ENCODE peak calls at places on chromosomes 2 and 18, in six cellular contexts. One of them, this sample, is unnamed.

GRCh38 chr2:240852671-240853314 is 15.8 kb upstream of the AGXT start:
- DNase-seq in epithelial cell of esophagus: no peak
- DNase-seq in esophagus squamous epithelium: no peak
- DNase-seq in IMR-90: no peak
- DNase-seq in upper lobe of right lung: no peak
- DNase-seq in cardiac fibroblast: no peak
- DNase-seq in this sample: no peak

GRCh38 chr2:105297211-105297610 is 32.3 kb downstream of the TGFBRAP1 start:
- DNase-seq in epithelial cell of esophagus: no peak
- DNase-seq in cardiac fibroblast: no peak
- DNase-seq in upper lobe of right lung: no peak
- DNase-seq in esophagus squamous epithelium: no peak
- DNase-seq in IMR-90: no peak
- DNase-seq in this sample: no peak

GRCh38 chr2:62501794-62502500 is 4.0 kb downstream of the TMEM17 start:
- DNase-seq in epithelial cell of esophagus: peak
- DNase-seq in esophagus squamous epithelium: no peak
- DNase-seq in cardiac fibroblast: peak
- DNase-seq in IMR-90: peak
- DNase-seq in upper lobe of right lung: no peak
- DNase-seq in this sample: no peak

GRCh38 chr2:169077674-169078240 is 8.4 kb downstream of the DHRS9 start:
- DNase-seq in cardiac fibroblast: peak
- DNase-seq in IMR-90: no peak
- DNase-seq in upper lobe of right lung: no peak
- DNase-seq in epithelial cell of esophagus: no peak
- DNase-seq in esophagus squamous epithelium: no peak
- DNase-seq in this sample: no peak

GRCh38 chr2:136010126-136010525 is 24.7 kb upstream of the DARS1 start:
- DNase-seq in IMR-90: peak
- DNase-seq in epithelial cell of esophagus: no peak
- DNase-seq in esophagus squamous epithelium: no peak
- DNase-seq in cardiac fibroblast: no peak
- DNase-seq in upper lobe of right lung: no peak
- DNase-seq in this sample: no peak

GRCh38 chr2:168357799-168358504 is 98.1 kb upstream of the CERS6 start:
- DNase-seq in cardiac fibroblast: no peak
- DNase-seq in upper lobe of right lung: no peak
- DNase-seq in IMR-90: no peak
- DNase-seq in epithelial cell of esophagus: no peak
- DNase-seq in esophagus squamous epithelium: no peak
- DNase-seq in this sample: no peak

GRCh38 chr18:33116376-33116775 is 324.1 kb downstream of the CCDC178 start:
- DNase-seq in epithelial cell of esophagus: peak
- DNase-seq in esophagus squamous epithelium: no peak
- DNase-seq in upper lobe of right lung: peak
- DNase-seq in cardiac fibroblast: peak
- DNase-seq in IMR-90: no peak
- DNase-seq in this sample: no peak

GRCh38 chr2:63048367-63049171 is 2.1 kb upstream of the OTX1 start:
- DNase-seq in upper lobe of right lung: no peak
- DNase-seq in IMR-90: no peak
- DNase-seq in esophagus squamous epithelium: no peak
- DNase-seq in epithelial cell of esophagus: peak
- DNase-seq in cardiac fibroblast: no peak
- DNase-seq in this sample: no peak

GRCh38 chr18:42611134-42611533 is 504.4 kb downstream of the RIT2 start:
- DNase-seq in upper lobe of right lung: no peak
- DNase-seq in cardiac fibroblast: no peak
- DNase-seq in IMR-90: no peak
- DNase-seq in epithelial cell of esophagus: no peak
- DNase-seq in esophagus squamous epithelium: no peak
- DNase-seq in this sample: no peak

GRCh38 chr2:227818569-227819397 is 5.1 kb downstream of the CCL20 start:
- DNase-seq in esophagus squamous epithelium: no peak
- DNase-seq in upper lobe of right lung: peak
- DNase-seq in IMR-90: no peak
- DNase-seq in epithelial cell of esophagus: no peak
- DNase-seq in cardiac fibroblast: peak
- DNase-seq in this sample: peak

GRCh38 chr18:79519751-79520472 is 124.2 kb downstream of the NFATC1 start:
- DNase-seq in upper lobe of right lung: peak
- DNase-seq in IMR-90: peak
- DNase-seq in epithelial cell of esophagus: no peak
- DNase-seq in cardiac fibroblast: peak
- DNase-seq in esophagus squamous epithelium: no peak
- DNase-seq in this sample: peak

GRCh38 chr18:59835656-59836379 is 64.0 kb upstream of the PMAIP1 start:
- DNase-seq in upper lobe of right lung: no peak
- DNase-seq in epithelial cell of esophagus: no peak
- DNase-seq in esophagus squamous epithelium: no peak
- DNase-seq in IMR-90: peak
- DNase-seq in cardiac fibroblast: no peak
- DNase-seq in this sample: no peak

GRCh38 chr2:189350515-189351209 is 90.6 kb upstream of the WDR75 start:
- DNase-seq in IMR-90: peak
- DNase-seq in upper lobe of right lung: no peak
- DNase-seq in cardiac fibroblast: peak
- DNase-seq in epithelial cell of esophagus: no peak
- DNase-seq in esophagus squamous epithelium: no peak
- DNase-seq in this sample: peak

GRCh38 chr2:189348369-189348768 is 92.9 kb upstream of the WDR75 start:
- DNase-seq in esophagus squamous epithelium: no peak
- DNase-seq in IMR-90: no peak
- DNase-seq in upper lobe of right lung: no peak
- DNase-seq in epithelial cell of esophagus: peak
- DNase-seq in cardiac fibroblast: no peak
- DNase-seq in this sample: no peak

GRCh38 chr2:189344036-189344435 is 97.2 kb upstream of the WDR75 start:
- DNase-seq in epithelial cell of esophagus: no peak
- DNase-seq in esophagus squamous epithelium: no peak
- DNase-seq in cardiac fibroblast: no peak
- DNase-seq in upper lobe of right lung: no peak
- DNase-seq in IMR-90: no peak
- DNase-seq in this sample: no peak

DNA sequence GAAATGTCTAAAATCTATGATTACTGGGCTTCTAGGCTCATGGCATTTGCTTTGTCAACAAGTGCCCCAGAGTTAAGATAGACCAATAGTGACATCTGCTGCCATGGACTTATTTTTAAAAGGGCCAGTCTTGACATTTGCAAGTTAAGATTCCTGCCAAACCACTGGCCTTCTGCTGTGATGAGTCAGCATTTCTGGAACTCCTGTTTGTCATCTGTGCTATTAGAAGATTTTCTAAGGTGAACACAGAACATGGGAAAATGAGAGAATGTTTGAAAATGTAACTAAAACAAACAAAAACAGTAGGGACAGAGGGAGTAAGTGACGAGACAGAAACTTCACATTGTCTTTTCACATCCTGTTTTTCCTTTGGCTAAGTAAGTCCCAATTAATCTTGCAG is 93.7 kb upstream of the WDR75 start:
- DNase-seq in epithelial cell of esophagus: peak
- DNase-seq in upper lobe of right lung: no peak
- DNase-seq in esophagus squamous epithelium: no peak
- DNase-seq in cardiac fibroblast: peak
- DNase-seq in IMR-90: peak
- DNase-seq in this sample: peak
- TF ChIP-seq CTCF in epithelial cell of esophagus: peak
- TF ChIP-seq CTCF in upper lobe of right lung: peak
- TF ChIP-seq CTCF in esophagus squamous epithelium: no peak
- TF ChIP-seq CTCF in cardiac fibroblast: peak
- TF ChIP-seq CTCF in IMR-90: peak
- TF ChIP-seq CTCF in this sample: no peak

DNA sequence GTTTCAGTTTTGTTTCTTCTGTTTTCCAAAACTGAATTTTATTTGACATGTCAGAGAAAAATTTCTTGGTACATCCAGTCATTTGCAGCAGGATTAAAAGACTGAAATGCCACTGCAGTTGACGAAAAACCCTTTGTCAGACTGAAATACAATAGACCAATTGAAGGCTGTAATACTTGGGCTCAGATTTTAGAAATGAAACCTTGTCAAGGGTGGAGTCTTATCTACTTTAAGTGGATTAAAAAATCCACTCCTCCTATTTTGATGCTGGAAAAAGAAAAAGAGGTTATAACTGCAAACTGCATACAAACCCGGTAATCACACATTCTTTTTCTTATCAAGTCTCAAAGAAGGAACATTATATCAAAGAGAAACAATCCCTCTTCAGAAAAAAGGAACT is 80.2 kb upstream of the NEUROD1 start:
- DNase-seq in esophagus squamous epithelium: no peak
- DNase-seq in epithelial cell of esophagus: no peak
- DNase-seq in cardiac fibroblast: no peak
- DNase-seq in upper lobe of right lung: no peak
- DNase-seq in IMR-90: no peak
- DNase-seq in this sample: no peak
- H3K4me3 ChIP-seq in esophagus squamous epithelium: no peak
- H3K4me3 ChIP-seq in epithelial cell of esophagus: no peak
- H3K4me3 ChIP-seq in cardiac fibroblast: no peak
- H3K4me3 ChIP-seq in upper lobe of right lung: no peak
- H3K4me3 ChIP-seq in IMR-90: no peak
- H3K4me3 ChIP-seq in this sample: no peak

GRCh38 chr2:189837336-189837735 is 53.1 kb downstream of the PMS1 start:
- DNase-seq in upper lobe of right lung: no peak
- DNase-seq in cardiac fibroblast: no peak
- DNase-seq in IMR-90: no peak
- DNase-seq in epithelial cell of esophagus: no peak
- DNase-seq in esophagus squamous epithelium: no peak
- DNase-seq in this sample: no peak
- TF ChIP-seq CTCF in upper lobe of right lung: no peak
- TF ChIP-seq CTCF in cardiac fibroblast: no peak
- TF ChIP-seq CTCF in IMR-90: no peak
- TF ChIP-seq CTCF in epithelial cell of esophagus: no peak
- TF ChIP-seq CTCF in esophagus squamous epithelium: no peak
- TF ChIP-seq CTCF in this sample: no peak

DNA sequence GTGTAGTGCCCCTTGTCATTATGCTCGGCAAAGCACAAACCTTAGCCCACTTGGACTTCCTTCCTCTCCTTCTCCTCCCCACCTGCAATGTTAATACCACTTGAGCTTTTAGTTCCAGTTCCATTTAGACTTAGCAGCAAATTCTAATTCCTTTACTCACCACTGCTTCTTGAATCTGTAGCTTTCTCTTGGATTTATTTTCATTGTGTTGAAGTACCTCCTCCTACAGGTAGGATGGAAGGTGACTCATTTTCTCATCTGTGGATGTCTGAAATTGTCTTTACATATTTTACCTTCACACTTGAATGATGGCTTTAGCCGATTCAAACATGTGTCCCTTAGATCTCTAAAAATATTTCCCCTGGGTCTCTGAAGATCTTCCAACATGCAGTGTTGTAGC is 32.8 kb upstream of the BIN1 start:
- DNase-seq in esophagus squamous epithelium: no peak
- DNase-seq in epithelial cell of esophagus: peak
- DNase-seq in IMR-90: no peak
- DNase-seq in cardiac fibroblast: no peak
- DNase-seq in upper lobe of right lung: no peak
- DNase-seq in this sample: no peak
- H3K4me3 ChIP-seq in esophagus squamous epithelium: no peak
- H3K4me3 ChIP-seq in epithelial cell of esophagus: no peak
- H3K4me3 ChIP-seq in IMR-90: no peak
- H3K4me3 ChIP-seq in cardiac fibroblast: no peak
- H3K4me3 ChIP-seq in upper lobe of right lung: no peak
- H3K4me3 ChIP-seq in this sample: no peak

GRCh38 chr2:96325884-96326255 is 753 bp downstream of the ITPRIPL1 start:
- DNase-seq in cardiac fibroblast: no peak
- DNase-seq in IMR-90: no peak
- DNase-seq in upper lobe of right lung: no peak
- DNase-seq in esophagus squamous epithelium: no peak
- DNase-seq in epithelial cell of esophagus: no peak
- DNase-seq in this sample: no peak
- TF ChIP-seq CTCF in cardiac fibroblast: no peak
- TF ChIP-seq CTCF in IMR-90: no peak
- TF ChIP-seq CTCF in upper lobe of right lung: no peak
- TF ChIP-seq CTCF in esophagus squamous epithelium: no peak
- TF ChIP-seq CTCF in epithelial cell of esophagus: no peak
- TF ChIP-seq CTCF in this sample: no peak